ENCODE peak calls at places on chromosomes 2 and 18, in seven cellular contexts. S, D, F, Z, Y, K and U are unnamed samples.

GRCh38 chr2:240922234-240922981 is 16.3 kb downstream of the CROCC2 start:
- DNase-seq in S (no peak), D (no peak), F (no peak), Y (no peak), K (no peak), Z (no peak), U (peak)

GRCh38 chr18:32906506-32907214 is 133.8 kb upstream of the KLHL14 start:
- DNase-seq in Y (no peak), F (no peak), D (no peak), K (peak), S (no peak), Z (no peak), U (no peak)

GRCh38 chr2:204576580-204576979 is 31.3 kb downstream of the PARD3B start:
- DNase-seq in S (no peak), D (no peak), K (no peak), F (no peak), Z (no peak), Y (no peak), U (no peak)

GRCh38 chr18:56112013-56112749 is 524.2 kb upstream of the TCF4 start:
- DNase-seq in D (no peak), F (peak), Y (no peak), Z (no peak), K (no peak), S (no peak), U (no peak)

GRCh38 chr2:120229341-120229740 is 6.1 kb upstream of the TMEM185B start:
- DNase-seq in S (no peak), Z (no peak), D (no peak), K (no peak), F (no peak), Y (no peak), U (no peak)

GRCh38 chr2:236343400-236344161 is 79.4 kb upstream of the ASB18 start:
- DNase-seq in D (no peak), Y (peak), F (peak), Z (peak), K (peak), S (peak), U (peak)

GRCh38 chr2:188894979-188895378 is 79.2 kb upstream of the COL3A1 start:
- DNase-seq in K (no peak), F (no peak), Y (no peak), D (no peak), Z (no peak), S (no peak), U (no peak)

GRCh38 chr2:79887747-79888374 is 375.0 kb downstream of the CTNNA2 start:
- DNase-seq in K (peak), S (peak), D (peak), Z (peak), F (peak), Y (peak), U (no peak)

GRCh38 chr2:172704072-172704936 is 31.3 kb upstream of the RAPGEF4 start:
- DNase-seq in K (peak), D (no peak), F (peak), Y (peak), S (peak), Z (no peak), U (no peak)

GRCh38 chr2:48906640-48907039 is 151.1 kb upstream of the LHCGR start:
- DNase-seq in D (peak), Y (no peak), F (no peak), S (no peak), K (no peak), Z (no peak), U (no peak)

GRCh38 chr2:166104084-166104483 is 23.7 kb downstream of the SCN1A start:
- DNase-seq in S (no peak), D (no peak), F (no peak), Z (no peak), Y (no peak), K (no peak), U (no peak)

GRCh38 chr18:29439398-29439797 is 1262.5 kb upstream of the CDH2 start:
- DNase-seq in Y (no peak), F (peak), D (no peak), K (no peak), S (no peak), Z (no peak), U (no peak)

GRCh38 chr2:152718909-152719645 is 657 bp downstream of the ARL6IP6 start:
- DNase-seq in F (peak), K (peak), Y (peak), D (peak), Z (peak), S (peak), U (peak)

GRCh38 chr2:130252880-130253645 is 54.8 kb upstream of the TUBA3E start:
- DNase-seq in Y (no peak), Z (no peak), D (no peak), S (no peak), K (no peak), F (peak), U (no peak)

GRCh38 chr2:128772671-128773070 is 454.0 kb upstream of the HS6ST1 start:
- DNase-seq in Z (no peak), Y (no peak), D (no peak), F (no peak), K (no peak), S (no peak), U (peak)

GRCh38 chr2:85527787-85528186 is 11.2 kb upstream of the MAT2A start:
- DNase-seq in D (no peak), F (no peak), K (no peak), S (no peak), Y (no peak), Z (no peak), U (no peak)

GRCh38 chr2:26849056-26850001 is 1.4 kb downstream of the DPYSL5 start:
- DNase-seq in Y (no peak), S (peak), D (no peak), Z (no peak), K (peak), F (no peak), U (no peak)

GRCh38 chr2:223674998-223675609 is 72.9 kb upstream of the SCG2 start:
- DNase-seq in K (no peak), Y (peak), F (peak), Z (peak), D (no peak), S (peak), U (no peak)

DNA sequence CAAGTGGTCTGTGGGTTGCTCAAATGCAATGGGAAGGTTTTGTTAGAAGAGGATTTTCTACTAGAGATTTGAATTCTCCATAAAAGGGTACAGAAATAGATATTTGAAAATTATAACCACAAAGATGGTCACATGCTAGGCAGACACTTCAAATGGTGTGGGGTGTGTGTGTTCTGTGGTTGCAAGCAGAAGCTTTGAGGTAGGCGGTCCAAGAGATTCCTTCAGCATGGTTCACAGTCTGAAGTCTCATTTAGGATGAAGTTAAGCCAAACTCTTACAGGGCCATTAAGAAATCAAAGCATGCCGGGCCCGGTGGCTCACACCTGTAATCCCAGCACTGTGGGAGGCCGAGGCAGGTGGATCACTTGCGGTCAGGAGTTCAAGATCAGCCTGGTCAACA is 38.3 kb upstream of the RMDN2 start:
- DNase-seq in D (no peak), Y (peak), F (peak), S (no peak), Z (no peak), K (no peak), U (no peak)
- H3K4me3 ChIP-seq in D (no peak), Y (no peak), F (no peak), S (no peak), Z (no peak), K (no peak), U (no peak)

DNA sequence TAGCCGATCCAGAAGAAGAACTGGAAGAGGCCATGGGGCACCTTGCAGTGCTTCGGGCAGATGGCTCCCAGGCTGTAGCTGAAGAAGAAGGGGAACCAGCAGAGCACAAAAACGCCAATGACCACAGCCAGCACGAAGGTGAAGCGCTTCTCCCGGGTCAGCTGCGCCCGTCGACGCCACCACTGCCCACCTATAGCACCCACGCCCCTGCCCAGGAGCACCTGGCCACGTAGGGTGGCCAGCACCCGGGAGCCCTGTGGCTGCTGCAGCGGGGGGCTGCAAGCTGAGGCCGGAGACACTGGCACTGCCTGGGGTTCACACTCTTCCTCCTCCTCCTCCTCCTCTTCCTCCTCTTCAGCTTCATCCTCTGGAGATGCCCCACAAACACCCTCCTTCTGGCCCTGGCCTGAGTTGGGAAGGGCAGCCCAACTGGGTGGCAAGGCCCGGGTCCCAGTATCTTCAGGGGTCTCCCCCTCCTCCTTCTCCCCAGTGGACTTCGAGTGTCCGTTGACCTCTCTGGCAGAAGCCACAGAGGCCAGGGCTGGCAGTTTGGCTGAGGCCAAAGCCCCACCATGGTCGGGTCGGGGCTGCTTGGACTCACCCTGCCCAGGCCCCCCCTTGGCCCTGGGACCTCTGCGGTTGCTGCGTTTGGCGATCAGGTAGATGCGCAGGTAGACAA is 1.3 kb downstream of the ADRA2B start:
- DNase-seq in K (no peak), F (no peak), D (no peak), Z (no peak), S (no peak), Y (no peak), U (no peak)
- H3K4me3 ChIP-seq in K (no peak), F (no peak), D (peak), Z (no peak), S (no peak), Y (no peak), U (no peak)

DNA sequence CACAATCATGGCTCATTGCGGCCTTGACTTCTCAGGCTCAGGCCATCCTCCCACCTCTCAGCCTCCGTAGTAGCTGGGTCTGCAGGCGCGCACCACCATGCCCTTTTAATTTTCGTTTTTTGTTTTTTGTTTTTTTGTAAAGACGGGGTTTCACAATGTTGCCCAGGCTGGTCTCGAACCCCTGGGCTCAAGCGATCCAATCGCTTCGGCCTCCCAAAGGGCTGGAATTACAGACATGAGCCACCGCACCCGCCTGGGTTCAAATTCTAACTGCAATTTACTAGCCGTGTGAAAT is 12.3 kb upstream of the DCTN1 start:
- DNase-seq in S (no peak), Z (no peak), F (no peak), D (no peak), K (no peak), Y (no peak), U (no peak)
- H3K4me3 ChIP-seq in S (no peak), Z (no peak), F (no peak), D (peak), K (no peak), Y (peak), U (peak)

GRCh38 chr2:237799060-237799428 is 465 bp downstream of the RBM44 start:
- DNase-seq in Z (no peak), S (no peak), D (no peak), K (no peak), F (no peak), Y (no peak), U (no peak)

GRCh38 chr2:237797253-237797652 is 1.3 kb upstream of the RBM44 start:
- DNase-seq in Y (no peak), D (no peak), Z (no peak), F (no peak), K (no peak), S (no peak), U (no peak)

GRCh38 chr2:237801466-237801865 is 2.9 kb downstream of the RBM44 start:
- DNase-seq in Z (no peak), F (no peak), Y (no peak), D (no peak), S (no peak), K (no peak), U (no peak)

DNA sequence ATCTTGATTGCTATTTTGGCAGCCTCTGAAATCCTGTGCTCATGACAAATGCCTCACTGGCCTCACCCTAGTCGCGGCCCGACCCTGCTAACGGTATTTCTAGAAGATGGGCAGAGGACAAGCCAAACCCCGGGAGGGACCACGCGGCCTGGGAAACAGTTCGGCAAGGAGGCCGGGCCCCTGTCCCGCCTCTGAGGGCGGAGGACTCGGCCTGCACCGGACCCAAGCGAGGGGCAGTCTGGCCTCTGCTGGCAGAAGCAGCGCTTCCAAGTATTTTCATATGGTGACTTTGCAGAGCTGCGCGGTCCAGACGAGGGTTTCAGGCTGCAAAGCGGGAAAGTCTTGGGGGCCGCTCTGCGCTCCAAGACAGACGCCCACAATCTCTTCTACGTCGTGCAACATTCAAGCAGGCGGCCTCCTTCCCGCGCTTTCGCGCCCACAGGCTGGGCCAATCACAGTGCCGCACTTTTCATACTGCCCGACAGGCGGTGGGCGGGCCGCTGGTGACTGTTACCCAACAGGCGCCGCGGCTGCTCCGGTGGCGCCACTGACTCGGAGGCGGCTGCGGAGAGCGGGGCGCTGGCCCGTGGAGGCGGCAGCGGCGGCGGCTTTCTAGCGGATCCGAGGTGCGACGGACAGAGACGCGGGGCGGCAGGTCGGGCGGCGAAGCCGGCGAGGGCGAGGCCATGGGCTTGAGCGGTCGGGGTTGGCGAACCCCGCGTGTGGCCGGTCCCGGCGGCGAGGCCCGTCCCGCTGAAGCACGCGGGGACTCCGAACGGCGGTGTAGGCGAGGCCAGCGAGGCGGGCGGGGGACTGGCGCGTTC is at the start of gene RBM44:
- DNase-seq in D (no peak), F (no peak), Z (no peak), K (no peak), S (no peak), Y (no peak), U (no peak)
- H3K4me3 ChIP-seq in D (no peak), F (no peak), Z (no peak), K (no peak), S (no peak), Y (no peak), U (no peak)

GRCh38 chr2:230969673-230970015 is 26.3 kb upstream of the SPATA3 start:
- DNase-seq in K (no peak), F (no peak), Z (no peak), D (no peak), Y (no peak), S (no peak), U (no peak)
- H3K4me3 ChIP-seq in K (no peak), F (no peak), Z (no peak), D (no peak), Y (no peak), S (no peak), U (no peak)